ENCODE peak calls at places on chromosomes 4 and X, in six cellular contexts. One of them, this sample, is unnamed.

GRCh38 chr4:4761128-4761991 is 98.1 kb upstream of the MSX1 start:
- DNase-seq in AG09309: no peak
- DNase-seq in suprapubic skin: no peak
- DNase-seq in IMR-90: no peak
- DNase-seq in NB4: peak
- DNase-seq in dorsolateral prefrontal cortex: no peak
- DNase-seq in this sample: no peak

GRCh38 chr4:169854090-169854489 is 96.3 kb upstream of the HPF1 start:
- DNase-seq in AG09309: no peak
- DNase-seq in suprapubic skin: no peak
- DNase-seq in IMR-90: no peak
- DNase-seq in NB4: no peak
- DNase-seq in dorsolateral prefrontal cortex: no peak
- DNase-seq in this sample: no peak

GRCh38 chrX:151984328-151984727 is 9.9 kb upstream of the GABRE start:
- DNase-seq in AG09309: peak
- DNase-seq in suprapubic skin: no peak
- DNase-seq in IMR-90: peak
- DNase-seq in NB4: peak
- DNase-seq in dorsolateral prefrontal cortex: no peak
- DNase-seq in this sample: no peak

GRCh38 chr4:87179751-87180150 is 40.7 kb downstream of the KLHL8 start:
- DNase-seq in AG09309: peak
- DNase-seq in suprapubic skin: no peak
- DNase-seq in IMR-90: peak
- DNase-seq in NB4: no peak
- DNase-seq in dorsolateral prefrontal cortex: no peak
- DNase-seq in this sample: no peak

GRCh38 chr4:98387345-98388017 is 126.3 kb downstream of the RAP1GDS1 start:
- DNase-seq in AG09309: no peak
- DNase-seq in suprapubic skin: no peak
- DNase-seq in IMR-90: no peak
- DNase-seq in NB4: no peak
- DNase-seq in dorsolateral prefrontal cortex: no peak
- DNase-seq in this sample: no peak

GRCh38 chrX:153875391-153876111 is 10.4 kb downstream of the L1CAM start:
- DNase-seq in AG09309: no peak
- DNase-seq in suprapubic skin: no peak
- DNase-seq in IMR-90: no peak
- DNase-seq in NB4: peak
- DNase-seq in dorsolateral prefrontal cortex: peak
- DNase-seq in this sample: peak

GRCh38 chrX:30904632-30905031 is 15.6 kb upstream of the TAB3 start:
- DNase-seq in AG09309: no peak
- DNase-seq in suprapubic skin: no peak
- DNase-seq in IMR-90: no peak
- DNase-seq in NB4: no peak
- DNase-seq in dorsolateral prefrontal cortex: no peak
- DNase-seq in this sample: no peak

GRCh38 chr4:24794111-24794860 is 1.1 kb upstream of the SOD3 start:
- DNase-seq in AG09309: peak
- DNase-seq in suprapubic skin: peak
- DNase-seq in IMR-90: peak
- DNase-seq in NB4: no peak
- DNase-seq in dorsolateral prefrontal cortex: no peak
- DNase-seq in this sample: no peak

GRCh38 chrX:45198301-45198700 is 2.4 kb downstream of the DIPK2B start:
- DNase-seq in AG09309: no peak
- DNase-seq in suprapubic skin: no peak
- DNase-seq in IMR-90: no peak
- DNase-seq in NB4: no peak
- DNase-seq in dorsolateral prefrontal cortex: no peak
- DNase-seq in this sample: no peak

GRCh38 chr4:169933531-169933930 is 92.7 kb downstream of the MFAP3L start:
- DNase-seq in AG09309: no peak
- DNase-seq in suprapubic skin: no peak
- DNase-seq in IMR-90: no peak
- DNase-seq in NB4: no peak
- DNase-seq in dorsolateral prefrontal cortex: no peak
- DNase-seq in this sample: no peak

GRCh38 chrX:38859602-38860001 is 58.3 kb downstream of the MID1IP1 start:
- DNase-seq in AG09309: peak
- DNase-seq in suprapubic skin: no peak
- DNase-seq in IMR-90: peak
- DNase-seq in NB4: no peak
- DNase-seq in dorsolateral prefrontal cortex: no peak
- DNase-seq in this sample: no peak

GRCh38 chrX:2871817-2872216 is 43.1 kb downstream of the GYG2 start:
- DNase-seq in AG09309: no peak
- DNase-seq in suprapubic skin: no peak
- DNase-seq in IMR-90: no peak
- DNase-seq in NB4: no peak
- DNase-seq in dorsolateral prefrontal cortex: no peak
- DNase-seq in this sample: no peak

GRCh38 chrX:110665223-110665622 is 130.4 kb downstream of the CHRDL1 start:
- DNase-seq in AG09309: no peak
- DNase-seq in suprapubic skin: no peak
- DNase-seq in IMR-90: no peak
- DNase-seq in NB4: no peak
- DNase-seq in dorsolateral prefrontal cortex: no peak
- DNase-seq in this sample: no peak

GRCh38 chr4:184267673-184268573 is 50.2 kb upstream of the ENPP6 start:
- DNase-seq in AG09309: peak
- DNase-seq in suprapubic skin: no peak
- DNase-seq in IMR-90: peak
- DNase-seq in NB4: peak
- DNase-seq in dorsolateral prefrontal cortex: no peak
- DNase-seq in this sample: peak

GRCh38 chr4:121784401-121784800 is 16.7 kb upstream of the EXOSC9 start:
- DNase-seq in AG09309: no peak
- DNase-seq in suprapubic skin: no peak
- DNase-seq in IMR-90: no peak
- DNase-seq in NB4: no peak
- DNase-seq in dorsolateral prefrontal cortex: no peak
- DNase-seq in this sample: no peak

GRCh38 chr4:39539026-39539690 is 11.9 kb upstream of the UGDH start:
- DNase-seq in AG09309: no peak
- DNase-seq in suprapubic skin: no peak
- DNase-seq in IMR-90: peak
- DNase-seq in NB4: no peak
- DNase-seq in dorsolateral prefrontal cortex: no peak
- DNase-seq in this sample: no peak

GRCh38 chr4:67721770-67722597 is 21.0 kb upstream of the UBA6 start:
- DNase-seq in AG09309: no peak
- DNase-seq in suprapubic skin: no peak
- DNase-seq in IMR-90: peak
- DNase-seq in NB4: no peak
- DNase-seq in dorsolateral prefrontal cortex: no peak
- DNase-seq in this sample: no peak

GRCh38 chrX:130174937-130175336 is 3.2 kb downstream of the RAB33A start:
- DNase-seq in AG09309: no peak
- DNase-seq in suprapubic skin: no peak
- DNase-seq in IMR-90: no peak
- DNase-seq in NB4: no peak
- DNase-seq in dorsolateral prefrontal cortex: no peak
- DNase-seq in this sample: no peak

GRCh38 chr4:39227906-39228305 is 45.6 kb downstream of the WDR19 start:
- DNase-seq in AG09309: no peak
- DNase-seq in suprapubic skin: no peak
- DNase-seq in IMR-90: peak
- DNase-seq in NB4: no peak
- DNase-seq in dorsolateral prefrontal cortex: no peak
- DNase-seq in this sample: no peak

GRCh38 chr4:148834804-148835598 is 392.8 kb upstream of the NR3C2 start:
- DNase-seq in AG09309: no peak
- DNase-seq in suprapubic skin: no peak
- DNase-seq in IMR-90: peak
- DNase-seq in NB4: peak
- DNase-seq in dorsolateral prefrontal cortex: no peak
- DNase-seq in this sample: no peak

GRCh38 chrX:10579018-10579752 is 41.2 kb downstream of the MID1 start:
- DNase-seq in AG09309: no peak
- DNase-seq in suprapubic skin: no peak
- DNase-seq in IMR-90: peak
- DNase-seq in NB4: no peak
- DNase-seq in dorsolateral prefrontal cortex: no peak
- DNase-seq in this sample: no peak

GRCh38 chr4:41214158-41215146 is at the start of gene APBB2:
- DNase-seq in AG09309: peak
- DNase-seq in suprapubic skin: peak
- DNase-seq in IMR-90: peak
- DNase-seq in NB4: peak
- DNase-seq in dorsolateral prefrontal cortex: peak
- DNase-seq in this sample: peak

GRCh38 chrX:8453619-8454018 is 11.0 kb upstream of the VCX3B start:
- DNase-seq in AG09309: no peak
- DNase-seq in suprapubic skin: no peak
- DNase-seq in IMR-90: no peak
- DNase-seq in NB4: no peak
- DNase-seq in dorsolateral prefrontal cortex: peak
- DNase-seq in this sample: no peak

GRCh38 chr4:57265831-57266582 is 155.8 kb upstream of the IGFBP7 start:
- DNase-seq in AG09309: no peak
- DNase-seq in suprapubic skin: no peak
- DNase-seq in IMR-90: no peak
- DNase-seq in NB4: no peak
- DNase-seq in dorsolateral prefrontal cortex: no peak
- DNase-seq in this sample: no peak

GRCh38 chr4:66307641-66308438 is 637.6 kb upstream of the EPHA5 start:
- DNase-seq in AG09309: no peak
- DNase-seq in suprapubic skin: no peak
- DNase-seq in IMR-90: no peak
- DNase-seq in NB4: no peak
- DNase-seq in dorsolateral prefrontal cortex: no peak
- DNase-seq in this sample: no peak

GRCh38 chrX:2684256-2684655 is 6.8 kb upstream of the CD99 start:
- DNase-seq in AG09309: no peak
- DNase-seq in suprapubic skin: no peak
- DNase-seq in IMR-90: no peak
- DNase-seq in NB4: no peak
- DNase-seq in dorsolateral prefrontal cortex: no peak
- DNase-seq in this sample: no peak

GRCh38 chr4:151418385-151418784 is 9.4 kb downstream of the FHIP1A start:
- DNase-seq in AG09309: peak
- DNase-seq in suprapubic skin: no peak
- DNase-seq in IMR-90: peak
- DNase-seq in NB4: no peak
- DNase-seq in dorsolateral prefrontal cortex: no peak
- DNase-seq in this sample: no peak

GRCh38 chr4:57184378-57185031 is 74.3 kb upstream of the IGFBP7 start:
- DNase-seq in AG09309: no peak
- DNase-seq in suprapubic skin: no peak
- DNase-seq in IMR-90: no peak
- DNase-seq in NB4: peak
- DNase-seq in dorsolateral prefrontal cortex: peak
- DNase-seq in this sample: no peak

GRCh38 chr4:4383085-4383484 is 3.8 kb upstream of the NSG1 start:
- DNase-seq in AG09309: no peak
- DNase-seq in suprapubic skin: no peak
- DNase-seq in IMR-90: no peak
- DNase-seq in NB4: no peak
- DNase-seq in dorsolateral prefrontal cortex: no peak
- DNase-seq in this sample: no peak

GRCh38 chr4:81472249-81473085 is 760 bp upstream of the RASGEF1B start:
- DNase-seq in AG09309: no peak
- DNase-seq in suprapubic skin: no peak
- DNase-seq in IMR-90: no peak
- DNase-seq in NB4: peak
- DNase-seq in dorsolateral prefrontal cortex: peak
- DNase-seq in this sample: peak
- TF ChIP-seq CTCF in AG09309: no peak
- TF ChIP-seq CTCF in suprapubic skin: no peak
- TF ChIP-seq CTCF in IMR-90: no peak
- TF ChIP-seq CTCF in NB4: peak
- TF ChIP-seq CTCF in dorsolateral prefrontal cortex: no peak
- TF ChIP-seq CTCF in this sample: no peak

GRCh38 chr4:176191974-176192373 is 3.4 kb downstream of the SPATA4 start:
- DNase-seq in AG09309: no peak
- DNase-seq in suprapubic skin: no peak
- DNase-seq in IMR-90: peak
- DNase-seq in NB4: no peak
- DNase-seq in dorsolateral prefrontal cortex: no peak
- DNase-seq in this sample: no peak
- TF ChIP-seq CTCF in AG09309: no peak
- TF ChIP-seq CTCF in suprapubic skin: no peak
- TF ChIP-seq CTCF in IMR-90: no peak
- TF ChIP-seq CTCF in NB4: no peak
- TF ChIP-seq CTCF in dorsolateral prefrontal cortex: no peak
- TF ChIP-seq CTCF in this sample: no peak

GRCh38 chr4:185682236-185682635 is 129.8 kb downstream of the SORBS2 start:
- DNase-seq in AG09309: peak
- DNase-seq in suprapubic skin: no peak
- DNase-seq in IMR-90: peak
- DNase-seq in NB4: no peak
- DNase-seq in dorsolateral prefrontal cortex: no peak
- DNase-seq in this sample: no peak

GRCh38 chr4:185681604-185682003 is 130.4 kb downstream of the SORBS2 start:
- DNase-seq in AG09309: no peak
- DNase-seq in suprapubic skin: no peak
- DNase-seq in IMR-90: no peak
- DNase-seq in NB4: no peak
- DNase-seq in dorsolateral prefrontal cortex: no peak
- DNase-seq in this sample: no peak

GRCh38 chr4:185679523-185679922 is 132.5 kb downstream of the SORBS2 start:
- DNase-seq in AG09309: no peak
- DNase-seq in suprapubic skin: no peak
- DNase-seq in IMR-90: no peak
- DNase-seq in NB4: no peak
- DNase-seq in dorsolateral prefrontal cortex: no peak
- DNase-seq in this sample: no peak

GRCh38 chr4:185680617-185681016 is 131.4 kb downstream of the SORBS2 start:
- DNase-seq in AG09309: no peak
- DNase-seq in suprapubic skin: no peak
- DNase-seq in IMR-90: no peak
- DNase-seq in NB4: no peak
- DNase-seq in dorsolateral prefrontal cortex: no peak
- DNase-seq in this sample: no peak

DNA sequence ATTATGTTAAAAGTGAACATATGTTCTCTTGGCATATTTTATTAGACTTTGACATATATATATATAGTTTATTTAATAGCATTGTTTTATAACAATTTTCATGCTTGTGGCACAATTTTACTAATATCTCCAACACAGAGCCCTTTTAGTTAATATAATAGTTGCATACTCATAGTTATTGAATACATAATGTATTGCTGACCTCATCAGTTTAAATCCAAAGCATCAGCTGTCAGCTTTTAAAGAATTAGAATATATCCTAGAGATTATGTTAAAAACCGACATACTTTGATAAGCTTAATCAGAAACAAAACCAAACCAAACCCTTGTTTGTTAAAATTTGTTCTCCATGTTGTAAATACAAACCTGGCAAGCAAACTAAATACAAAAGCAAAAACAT is 134.1 kb downstream of the SORBS2 start:
- DNase-seq in AG09309: no peak
- DNase-seq in suprapubic skin: no peak
- DNase-seq in IMR-90: no peak
- DNase-seq in NB4: no peak
- DNase-seq in dorsolateral prefrontal cortex: no peak
- DNase-seq in this sample: no peak
- TF ChIP-seq CTCF in AG09309: no peak
- TF ChIP-seq CTCF in suprapubic skin: no peak
- TF ChIP-seq CTCF in IMR-90: no peak
- TF ChIP-seq CTCF in NB4: no peak
- TF ChIP-seq CTCF in dorsolateral prefrontal cortex: no peak
- TF ChIP-seq CTCF in this sample: no peak

GRCh38 chrX:25191403-25191802 is 175.6 kb upstream of the ARX start:
- DNase-seq in AG09309: no peak
- DNase-seq in suprapubic skin: no peak
- DNase-seq in IMR-90: no peak
- DNase-seq in NB4: peak
- DNase-seq in dorsolateral prefrontal cortex: no peak
- DNase-seq in this sample: no peak
- TF ChIP-seq CTCF in AG09309: no peak
- TF ChIP-seq CTCF in suprapubic skin: no peak
- TF ChIP-seq CTCF in IMR-90: no peak
- TF ChIP-seq CTCF in NB4: no peak
- TF ChIP-seq CTCF in dorsolateral prefrontal cortex: no peak
- TF ChIP-seq CTCF in this sample: no peak

This sample was measured in CD14-positive monocyte.